ENCODE peak calls at places on chromosomes 13 and 19, in nine cellular contexts. One of them, this sample, is unnamed. For H3K36me3, the result is how much of the 10 kb centered on the place peaks cover.

GRCh38 chr19:10760268-10760944 is 42.5 kb downstream of the DNM2 start:
- DNase-seq in WERI-Rb-1: peak
- DNase-seq in mucosa of descending colon: no peak
- DNase-seq in body of pancreas: no peak
- DNase-seq in K562: no peak
- DNase-seq in thoracic aorta: no peak
- DNase-seq in mammary epithelial cell: no peak
- DNase-seq in stomach: no peak
- DNase-seq in MM.1S: no peak
- DNase-seq in this sample: peak

GRCh38 chr19:2982556-2982955 is 5.2 kb downstream of the TLE6 start:
- DNase-seq in WERI-Rb-1: no peak
- DNase-seq in mucosa of descending colon: no peak
- DNase-seq in body of pancreas: no peak
- DNase-seq in K562: no peak
- DNase-seq in thoracic aorta: no peak
- DNase-seq in mammary epithelial cell: no peak
- DNase-seq in stomach: no peak
- DNase-seq in MM.1S: no peak
- DNase-seq in this sample: no peak

GRCh38 chr19:18059902-18060301 is 26.8 kb downstream of the IL12RB1 start:
- DNase-seq in WERI-Rb-1: no peak
- DNase-seq in mucosa of descending colon: no peak
- DNase-seq in body of pancreas: no peak
- DNase-seq in K562: no peak
- DNase-seq in thoracic aorta: no peak
- DNase-seq in mammary epithelial cell: no peak
- DNase-seq in stomach: no peak
- DNase-seq in MM.1S: no peak
- DNase-seq in this sample: no peak

GRCh38 chr19:1026189-1027019 is at the start of gene CNN2:
- DNase-seq in WERI-Rb-1: peak
- DNase-seq in mucosa of descending colon: peak
- DNase-seq in body of pancreas: peak
- DNase-seq in K562: peak
- DNase-seq in thoracic aorta: no peak
- DNase-seq in mammary epithelial cell: peak
- DNase-seq in stomach: peak
- DNase-seq in MM.1S: peak
- DNase-seq in this sample: peak

GRCh38 chr13:33285420-33286124 is at the start of gene STARD13:
- DNase-seq in WERI-Rb-1: no peak
- DNase-seq in mucosa of descending colon: peak
- DNase-seq in body of pancreas: peak
- DNase-seq in K562: peak
- DNase-seq in thoracic aorta: peak
- DNase-seq in mammary epithelial cell: peak
- DNase-seq in stomach: peak
- DNase-seq in MM.1S: peak
- DNase-seq in this sample: peak

GRCh38 chr13:60758637-60759036 is 361.6 kb downstream of the TDRD3 start:
- DNase-seq in WERI-Rb-1: no peak
- DNase-seq in mucosa of descending colon: no peak
- DNase-seq in body of pancreas: no peak
- DNase-seq in K562: no peak
- DNase-seq in thoracic aorta: no peak
- DNase-seq in mammary epithelial cell: peak
- DNase-seq in stomach: no peak
- DNase-seq in MM.1S: no peak
- DNase-seq in this sample: no peak

GRCh38 chr19:17879466-17879865 is 7.7 kb downstream of the SLC5A5 start:
- DNase-seq in WERI-Rb-1: no peak
- DNase-seq in mucosa of descending colon: no peak
- DNase-seq in body of pancreas: no peak
- DNase-seq in K562: no peak
- DNase-seq in thoracic aorta: no peak
- DNase-seq in mammary epithelial cell: no peak
- DNase-seq in stomach: no peak
- DNase-seq in MM.1S: no peak
- DNase-seq in this sample: no peak

GRCh38 chr19:5040544-5041167 is 71.7 kb downstream of the KDM4B start:
- DNase-seq in WERI-Rb-1: no peak
- DNase-seq in mucosa of descending colon: no peak
- DNase-seq in body of pancreas: no peak
- DNase-seq in K562: no peak
- DNase-seq in thoracic aorta: no peak
- DNase-seq in mammary epithelial cell: no peak
- DNase-seq in stomach: no peak
- DNase-seq in MM.1S: no peak
- DNase-seq in this sample: no peak

GRCh38 chr13:42272115-42272756 is at the start of gene AKAP11:
- DNase-seq in WERI-Rb-1: peak
- DNase-seq in mucosa of descending colon: peak
- DNase-seq in body of pancreas: peak
- DNase-seq in K562: peak
- DNase-seq in thoracic aorta: no peak
- DNase-seq in mammary epithelial cell: peak
- DNase-seq in stomach: peak
- DNase-seq in MM.1S: no peak
- DNase-seq in this sample: peak

GRCh38 chr13:105139380-105140285 is 1395.8 kb downstream of the EFNB2 start:
- DNase-seq in WERI-Rb-1: peak
- DNase-seq in mucosa of descending colon: peak
- DNase-seq in body of pancreas: peak
- DNase-seq in K562: no peak
- DNase-seq in thoracic aorta: no peak
- DNase-seq in mammary epithelial cell: no peak
- DNase-seq in stomach: peak
- DNase-seq in MM.1S: peak
- DNase-seq in this sample: peak

GRCh38 chr13:105139048-105139379 is 1396.4 kb downstream of the EFNB2 start:
- DNase-seq in WERI-Rb-1: no peak
- DNase-seq in mucosa of descending colon: no peak
- DNase-seq in body of pancreas: no peak
- DNase-seq in K562: no peak
- DNase-seq in thoracic aorta: no peak
- DNase-seq in mammary epithelial cell: no peak
- DNase-seq in stomach: no peak
- DNase-seq in MM.1S: peak
- DNase-seq in this sample: no peak

DNA sequence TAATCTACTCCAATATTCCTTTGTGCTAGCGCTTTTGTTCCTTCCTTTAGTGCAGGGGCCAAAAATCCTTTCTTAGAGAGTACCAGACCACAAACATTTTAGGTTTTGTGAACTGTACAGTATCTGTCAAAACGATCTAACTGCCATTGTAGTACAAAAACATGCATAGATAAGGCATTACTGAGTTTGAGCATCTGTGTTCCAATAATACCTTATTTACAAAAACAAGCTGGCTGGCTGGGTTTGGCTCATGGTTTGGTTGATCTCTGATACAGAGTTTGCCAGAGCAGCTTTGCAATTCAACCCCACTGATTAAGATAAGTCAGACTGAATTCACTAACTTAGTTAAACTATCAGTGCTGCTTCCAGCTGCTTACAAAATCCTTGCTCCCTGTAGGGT is 1399.6 kb downstream of the EFNB2 start:
- DNase-seq in WERI-Rb-1: no peak
- DNase-seq in mucosa of descending colon: no peak
- DNase-seq in body of pancreas: no peak
- DNase-seq in K562: no peak
- DNase-seq in thoracic aorta: no peak
- DNase-seq in mammary epithelial cell: no peak
- DNase-seq in stomach: no peak
- DNase-seq in MM.1S: no peak
- DNase-seq in this sample: no peak
- H3K4me3 ChIP-seq in WERI-Rb-1: no peak
- H3K4me3 ChIP-seq in mucosa of descending colon: no peak
- H3K4me3 ChIP-seq in body of pancreas: no peak
- H3K4me3 ChIP-seq in K562: no peak
- H3K4me3 ChIP-seq in thoracic aorta: no peak
- H3K4me3 ChIP-seq in mammary epithelial cell: no peak
- H3K4me3 ChIP-seq in stomach: no peak
- H3K4me3 ChIP-seq in MM.1S: no peak
- H3K4me3 ChIP-seq in this sample: no peak

GRCh38 chr13:113992276-113993005 is 18.6 kb upstream of the C13orf46 start:
- DNase-seq in WERI-Rb-1: no peak
- DNase-seq in mucosa of descending colon: no peak
- DNase-seq in body of pancreas: no peak
- DNase-seq in K562: no peak
- DNase-seq in thoracic aorta: no peak
- DNase-seq in mammary epithelial cell: no peak
- DNase-seq in stomach: no peak
- DNase-seq in MM.1S: no peak
- DNase-seq in this sample: no peak
- H3K36me3 ChIP-seq in WERI-Rb-1: under half
- H3K36me3 ChIP-seq in mucosa of descending colon: under half
- H3K36me3 ChIP-seq in body of pancreas: under half
- H3K36me3 ChIP-seq in K562: under half
- H3K36me3 ChIP-seq in thoracic aorta: under half
- H3K36me3 ChIP-seq in mammary epithelial cell: under half
- H3K36me3 ChIP-seq in stomach: half or more
- H3K36me3 ChIP-seq in MM.1S: under half
- H3K36me3 ChIP-seq in this sample: under half

GRCh38 chr19:30170495-30171137 is 201.6 kb upstream of the ZNF536 start:
- DNase-seq in WERI-Rb-1: no peak
- DNase-seq in mucosa of descending colon: no peak
- DNase-seq in body of pancreas: no peak
- DNase-seq in K562: no peak
- DNase-seq in thoracic aorta: no peak
- DNase-seq in mammary epithelial cell: no peak
- DNase-seq in stomach: no peak
- DNase-seq in MM.1S: no peak
- DNase-seq in this sample: no peak

GRCh38 chr19:30168760-30169159 is 203.4 kb upstream of the ZNF536 start:
- DNase-seq in WERI-Rb-1: no peak
- DNase-seq in mucosa of descending colon: no peak
- DNase-seq in body of pancreas: no peak
- DNase-seq in K562: no peak
- DNase-seq in thoracic aorta: no peak
- DNase-seq in mammary epithelial cell: no peak
- DNase-seq in stomach: no peak
- DNase-seq in MM.1S: no peak
- DNase-seq in this sample: no peak

GRCh38 chr19:30169196-30169900 is 202.8 kb upstream of the ZNF536 start:
- DNase-seq in WERI-Rb-1: no peak
- DNase-seq in mucosa of descending colon: no peak
- DNase-seq in body of pancreas: no peak
- DNase-seq in K562: no peak
- DNase-seq in thoracic aorta: no peak
- DNase-seq in mammary epithelial cell: no peak
- DNase-seq in stomach: no peak
- DNase-seq in MM.1S: no peak
- DNase-seq in this sample: no peak

GRCh38 chr19:30171138-30171635 is 201.0 kb upstream of the ZNF536 start:
- DNase-seq in WERI-Rb-1: no peak
- DNase-seq in mucosa of descending colon: no peak
- DNase-seq in body of pancreas: no peak
- DNase-seq in K562: no peak
- DNase-seq in thoracic aorta: no peak
- DNase-seq in mammary epithelial cell: no peak
- DNase-seq in stomach: no peak
- DNase-seq in MM.1S: no peak
- DNase-seq in this sample: no peak

DNA sequence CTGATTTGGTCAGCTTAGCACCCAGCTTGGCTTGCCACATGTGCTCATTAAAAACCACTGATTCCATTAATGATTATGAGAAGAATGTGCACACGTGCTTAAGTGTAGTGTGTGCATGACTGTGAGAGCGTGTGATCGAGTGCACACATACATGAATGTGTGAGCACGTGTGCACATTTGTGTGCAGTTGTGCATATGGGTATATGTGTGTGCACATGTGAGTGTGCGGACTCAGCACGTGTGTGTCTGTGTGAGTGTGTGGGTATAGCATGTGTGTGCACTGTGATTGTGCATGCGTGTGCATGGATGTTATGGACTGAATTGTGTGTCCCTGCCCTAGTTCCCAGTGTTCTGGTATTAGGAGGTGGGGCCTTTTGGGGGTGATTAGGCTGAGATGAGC is 202.1 kb upstream of the ZNF536 start:
- DNase-seq in WERI-Rb-1: no peak
- DNase-seq in mucosa of descending colon: no peak
- DNase-seq in body of pancreas: no peak
- DNase-seq in K562: no peak
- DNase-seq in thoracic aorta: no peak
- DNase-seq in mammary epithelial cell: no peak
- DNase-seq in stomach: no peak
- DNase-seq in MM.1S: no peak
- DNase-seq in this sample: no peak
- H3K4me3 ChIP-seq in WERI-Rb-1: no peak
- H3K4me3 ChIP-seq in mucosa of descending colon: no peak
- H3K4me3 ChIP-seq in body of pancreas: no peak
- H3K4me3 ChIP-seq in K562: no peak
- H3K4me3 ChIP-seq in thoracic aorta: no peak
- H3K4me3 ChIP-seq in mammary epithelial cell: no peak
- H3K4me3 ChIP-seq in stomach: no peak
- H3K4me3 ChIP-seq in MM.1S: no peak
- H3K4me3 ChIP-seq in this sample: no peak

GRCh38 chr13:40611635-40612422 is 54.6 kb downstream of the FOXO1 start:
- DNase-seq in WERI-Rb-1: no peak
- DNase-seq in mucosa of descending colon: no peak
- DNase-seq in body of pancreas: no peak
- DNase-seq in K562: no peak
- DNase-seq in thoracic aorta: no peak
- DNase-seq in mammary epithelial cell: no peak
- DNase-seq in stomach: no peak
- DNase-seq in MM.1S: no peak
- DNase-seq in this sample: no peak

GRCh38 chr13:40611004-40611403 is 55.4 kb downstream of the FOXO1 start:
- DNase-seq in WERI-Rb-1: no peak
- DNase-seq in mucosa of descending colon: no peak
- DNase-seq in body of pancreas: no peak
- DNase-seq in K562: no peak
- DNase-seq in thoracic aorta: no peak
- DNase-seq in mammary epithelial cell: peak
- DNase-seq in stomach: no peak
- DNase-seq in MM.1S: no peak
- DNase-seq in this sample: no peak

GRCh38 chr13:40609972-40610726 is 56.3 kb downstream of the FOXO1 start:
- DNase-seq in WERI-Rb-1: no peak
- DNase-seq in mucosa of descending colon: peak
- DNase-seq in body of pancreas: no peak
- DNase-seq in K562: no peak
- DNase-seq in thoracic aorta: no peak
- DNase-seq in mammary epithelial cell: peak
- DNase-seq in stomach: no peak
- DNase-seq in MM.1S: no peak
- DNase-seq in this sample: no peak

GRCh38 chr13:40605573-40605972 is 60.9 kb downstream of the FOXO1 start:
- DNase-seq in WERI-Rb-1: no peak
- DNase-seq in mucosa of descending colon: no peak
- DNase-seq in body of pancreas: no peak
- DNase-seq in K562: no peak
- DNase-seq in thoracic aorta: no peak
- DNase-seq in mammary epithelial cell: no peak
- DNase-seq in stomach: no peak
- DNase-seq in MM.1S: no peak
- DNase-seq in this sample: no peak

DNA sequence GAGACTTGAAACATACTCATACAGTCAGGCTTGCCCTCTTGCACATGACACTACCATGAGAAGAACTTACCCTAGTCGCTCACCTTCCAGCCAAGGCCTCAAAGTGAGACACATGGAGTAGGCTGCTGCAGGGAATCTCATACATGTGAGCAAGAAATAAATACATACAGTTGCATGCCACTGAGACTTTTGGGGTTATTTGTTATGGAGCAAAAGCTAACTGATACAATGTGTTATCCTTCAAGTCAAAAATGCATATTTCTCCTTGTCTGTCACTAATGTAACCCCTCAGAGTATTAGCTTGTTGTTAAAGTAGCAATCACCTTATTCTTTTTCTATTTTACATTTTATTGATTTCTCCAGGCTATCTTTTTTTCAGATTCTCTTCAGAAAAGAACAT is 58.1 kb downstream of the FOXO1 start:
- DNase-seq in WERI-Rb-1: no peak
- DNase-seq in mucosa of descending colon: no peak
- DNase-seq in body of pancreas: no peak
- DNase-seq in K562: no peak
- DNase-seq in thoracic aorta: no peak
- DNase-seq in mammary epithelial cell: no peak
- DNase-seq in stomach: no peak
- DNase-seq in MM.1S: no peak
- DNase-seq in this sample: no peak
- H3K36me3 ChIP-seq in WERI-Rb-1: under half
- H3K36me3 ChIP-seq in mucosa of descending colon: under half
- H3K36me3 ChIP-seq in body of pancreas: under half
- H3K36me3 ChIP-seq in K562: under half
- H3K36me3 ChIP-seq in thoracic aorta: under half
- H3K36me3 ChIP-seq in mammary epithelial cell: under half
- H3K36me3 ChIP-seq in stomach: under half
- H3K36me3 ChIP-seq in MM.1S: under half
- H3K36me3 ChIP-seq in this sample: under half